ENCODE peak calls at places on chromosomes 3 and 15, in six cellular contexts. W is gastrocnemius medialis, S is heart left ventricle, P is HCT116, M is transverse colon, Z is ovary. A is an unnamed sample.

GRCh38 chr3:100245932-100246331 is 14.9 kb upstream of the TBC1D23 start:
- DNase-seq in W (no peak), S (no peak), P (no peak), M (no peak), Z (no peak), A (no peak)

GRCh38 chr15:50906954-50907865 is 1.3 kb upstream of the AP4E1 start:
- DNase-seq in W (no peak), S (no peak), P (no peak), M (peak; percentile 57), Z (no peak), A (no peak)

GRCh38 chr3:14391033-14391432 is 11.4 kb upstream of the SLC6A6 start:
- DNase-seq in W (peak; percentile 88), S (peak; percentile 71), P (no peak), M (no peak), Z (peak; percentile 65), A (no peak)

GRCh38 chr3:13544293-13544831 is 4.6 kb upstream of the FBLN2 start:
- DNase-seq in W (no peak), S (no peak), P (no peak), M (no peak), Z (no peak), A (no peak)

GRCh38 chr3:144585408-144585807 is 613.8 kb downstream of the DIPK2A start:
- DNase-seq in W (no peak), S (no peak), P (no peak), M (no peak), Z (no peak), A (no peak)

GRCh38 chr15:81858586-81858985 is 187.2 kb downstream of the MEX3B start:
- DNase-seq in W (no peak), S (no peak), P (no peak), M (no peak), Z (no peak), A (no peak)

GRCh38 chr15:63839717-63840116 is 6.0 kb upstream of the HERC1 start:
- DNase-seq in W (no peak), S (no peak), P (no peak), M (no peak), Z (no peak), A (no peak)

GRCh38 chr15:81185896-81186295 is 10.8 kb upstream of the IL16 start:
- DNase-seq in W (no peak), S (no peak), P (no peak), M (no peak), Z (no peak), A (no peak)

GRCh38 chr3:80970292-80970691 is 791.2 kb downstream of the GBE1 start:
- DNase-seq in W (no peak), S (no peak), P (no peak), M (no peak), Z (no peak), A (no peak)

GRCh38 chr3:49012441-49013017 is 5.3 kb downstream of the WDR6 start:
- DNase-seq in W (no peak), S (peak; percentile 53), P (no peak), M (no peak), Z (no peak), A (no peak)

GRCh38 chr3:64321747-64322146 is 96.5 kb upstream of the PRICKLE2 start:
- DNase-seq in W (no peak), S (no peak), P (no peak), M (no peak), Z (no peak), A (no peak)

GRCh38 chr15:75138016-75138999 is 63.4 kb upstream of the C15orf39 start:
- DNase-seq in W (no peak), S (no peak), P (no peak), M (no peak), Z (peak; percentile 36), A (no peak)

GRCh38 chr15:74904190-74904805 is 2.4 kb downstream of the FAM219B start:
- DNase-seq in W (no peak), S (no peak), P (no peak), M (no peak), Z (no peak), A (no peak)

GRCh38 chr15:27743078-27743477 is 356.0 kb downstream of the OCA2 start:
- DNase-seq in W (no peak), S (peak; percentile 50), P (no peak), M (no peak), Z (no peak), A (no peak)

GRCh38 chr3:11335056-11335608 is 62.9 kb downstream of the ATG7 start:
- DNase-seq in W (no peak), S (no peak), P (peak; percentile 51), M (no peak), Z (no peak), A (peak; percentile 31)

GRCh38 chr3:2614578-2614977 is 495.6 kb downstream of the IL5RA start:
- DNase-seq in W (no peak), S (no peak), P (no peak), M (no peak), Z (no peak), A (no peak)

GRCh38 chr3:192215-192929 is 4.2 kb upstream of the CHL1 start:
- DNase-seq in W (no peak), S (no peak), P (no peak), M (no peak), Z (no peak), A (no peak)

GRCh38 chr3:123660276-123660675 is 75.4 kb upstream of the HACD2 start:
- DNase-seq in W (no peak), S (no peak), P (no peak), M (no peak), Z (no peak), A (no peak)

GRCh38 chr15:68228971-68229385 is 550 bp downstream of the CLN6 start:
- DNase-seq in W (no peak), S (no peak), P (no peak), M (no peak), Z (peak; percentile 29), A (no peak)

GRCh38 chr15:71443538-71443937 is 328.3 kb downstream of the THSD4 start:
- DNase-seq in W (no peak), S (peak; percentile 42), P (no peak), M (peak; percentile 62), Z (peak; percentile 32), A (peak; percentile 55)

GRCh38 chr15:63501256-63502089 is 2.9 kb upstream of the USP3 start:
- DNase-seq in W (peak; percentile 49), S (peak; percentile 90), P (no peak), M (peak; percentile 83), Z (peak; percentile 89), A (peak; percentile 74)

GRCh38 chr3:15682766-15683165 is 81.2 kb downstream of the BTD start:
- DNase-seq in W (no peak), S (no peak), P (no peak), M (no peak), Z (no peak), A (no peak)

GRCh38 chr3:24579008-24579407 is 84.4 kb upstream of the THRB start:
- DNase-seq in W (no peak), S (no peak), P (no peak), M (no peak), Z (no peak), A (no peak)

GRCh38 chr3:197942956-197943556 is 6.9 kb upstream of the RPL35A start:
- DNase-seq in W (no peak), S (no peak), P (peak; percentile 61), M (no peak), Z (no peak), A (no peak)

DNA sequence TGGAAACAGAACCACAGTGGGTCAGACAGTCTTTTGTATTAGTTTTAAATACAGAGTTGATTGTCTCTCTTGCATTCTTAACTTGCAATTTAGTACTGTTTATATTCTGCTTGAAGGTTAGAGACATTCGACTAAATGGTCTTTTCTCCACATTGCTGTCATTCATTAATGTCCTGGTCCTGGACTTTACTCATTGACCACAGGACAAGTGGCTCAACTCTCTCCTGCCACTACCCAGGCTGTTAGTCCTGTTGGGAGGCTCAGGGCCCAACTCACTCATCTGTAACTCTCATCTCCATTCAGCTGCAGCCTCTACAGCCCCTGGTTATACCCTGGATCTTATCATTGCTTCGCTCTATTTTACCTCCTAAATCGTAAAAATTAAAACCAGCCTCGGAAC is 427.4 kb downstream of the LPP start:
- DNase-seq in W (no peak), S (no peak), P (no peak), M (no peak), Z (no peak), A (no peak)
- H3K4me3 ChIP-seq in W (no peak overlapping the region), S (no peak overlapping the region), P (no peak overlapping the region), M (no peak overlapping the region), Z (no peak overlapping the region), A (no peak overlapping the region)

GRCh38 chr3:128748527-128748926 is 22.5 kb downstream of the RAB7A start:
- DNase-seq in W (no peak), S (no peak), P (no peak), M (no peak), Z (no peak), A (no peak)
- TF ChIP-seq POLR2A in W (no peak), S (no peak), P (no peak), M (no peak), Z (no peak), A (no peak)

DNA sequence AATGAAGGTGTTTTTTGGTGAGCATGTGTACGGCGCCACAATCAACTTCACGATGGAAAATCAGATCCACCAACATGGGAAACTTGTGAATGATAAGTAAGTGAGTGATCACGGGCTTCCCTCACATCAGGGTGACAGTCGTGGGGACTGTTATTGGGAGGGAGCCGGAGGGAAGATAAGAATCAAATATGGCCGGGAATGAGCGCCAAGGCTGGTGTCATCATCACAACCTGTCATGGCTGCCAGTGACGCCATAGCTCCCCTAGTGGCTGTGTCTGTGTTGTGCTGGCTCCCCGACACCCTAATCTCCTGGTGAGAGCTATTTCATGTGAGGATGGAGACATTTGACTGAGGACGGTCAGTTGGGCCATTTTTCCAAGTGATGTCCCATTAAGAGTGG is 168.5 kb downstream of the SV2B start:
- DNase-seq in W (no peak), S (no peak), P (peak; percentile 44), M (no peak), Z (no peak), A (no peak)
- TF ChIP-seq CTCF in W (no peak), S (no peak), P (no peak), M (no peak), Z (no peak), A (no peak)

GRCh38 chr3:37859908-37860199 is 1.8 kb upstream of the CTDSPL start:
- DNase-seq in W (no peak), S (no peak), P (no peak), M (no peak), Z (no peak), A (no peak)
- H3K4me3 ChIP-seq in W (no peak overlapping the region), S (no peak overlapping the region), P (no peak overlapping the region), M (no peak overlapping the region), Z (no peak overlapping the region), A (no peak overlapping the region)

GRCh38 chr3:10119376-10119775 is 3.9 kb downstream of the BRK1 start:
- DNase-seq in W (no peak), S (no peak), P (no peak), M (no peak), Z (no peak), A (no peak)

GRCh38 chr3:10115326-10116137 is at the start of gene BRK1:
- DNase-seq in W (peak; percentile 93), S (peak; percentile 98), P (peak; percentile 91), M (peak; percentile 95), Z (peak; percentile 93), A (peak; percentile 94)

GRCh38 chr3:10121064-10121463 is 5.6 kb downstream of the BRK1 start:
- DNase-seq in W (no peak), S (no peak), P (no peak), M (no peak), Z (no peak), A (no peak)

GRCh38 chr3:10116928-10117327 is 1.5 kb downstream of the BRK1 start:
- DNase-seq in W (no peak), S (no peak), P (no peak), M (no peak), Z (no peak), A (no peak)

DNA sequence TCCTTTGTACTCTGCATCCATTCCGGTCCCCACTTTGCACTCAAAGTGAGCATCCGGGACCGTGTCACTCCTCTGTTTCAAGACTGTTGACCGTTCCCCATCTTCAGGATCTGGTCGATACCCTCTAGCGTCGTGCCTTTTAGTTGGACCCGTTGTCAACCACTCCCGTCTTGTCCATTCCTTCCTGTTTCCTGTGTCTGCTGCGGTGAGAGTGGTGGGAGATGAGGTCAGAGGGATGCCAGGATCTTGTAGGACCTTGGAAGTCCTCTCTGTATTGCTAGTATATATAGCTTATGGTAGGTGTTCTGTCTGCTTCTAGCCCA is 624 bp downstream of the BRK1 start:
- DNase-seq in W (no peak), S (no peak), P (no peak), M (no peak), Z (no peak), A (no peak)
- TF ChIP-seq POLR2A in W (no peak), S (no peak), P (no peak), M (no peak), Z (no peak), A (no peak)

A was measured in prostate gland.